ENCODE peak calls at places on chromosomes 2 and 18, in seven cellular contexts. A is GM12878, K is K562, O is H1, J is HepG2, U is HCT116, S is SK-N-SH. L is an unnamed sample.

GRCh38 chr18:26925313-26925712 is 59.8 kb upstream of the AQP4 start:
- DNase-seq in S (peak), J (no peak), O (no peak), U (no peak), A (no peak), K (no peak), L (no peak)

GRCh38 chr2:128734521-128735295 is 416.0 kb upstream of the HS6ST1 start:
- DNase-seq in J (no peak), S (peak), O (peak), U (no peak), A (no peak), K (no peak), L (no peak)

GRCh38 chr2:218027426-218028188 is 24.8 kb upstream of the TNS1 start:
- DNase-seq in S (no peak), O (peak), J (no peak), K (no peak), A (no peak), U (no peak), L (no peak)

GRCh38 chr2:219228026-219228744 is 1.3 kb downstream of the ATG9A start:
- DNase-seq in O (no peak), A (no peak), K (peak), S (no peak), U (no peak), J (no peak), L (no peak)

GRCh38 chr18:29361843-29362242 is 1184.9 kb upstream of the CDH2 start:
- DNase-seq in S (no peak), O (peak), J (no peak), K (no peak), A (no peak), U (no peak), L (peak)

GRCh38 chr2:113692698-113693428 is 63.6 kb downstream of the SLC35F5 start:
- DNase-seq in K (no peak), J (no peak), S (no peak), O (no peak), U (no peak), A (peak), L (no peak)

GRCh38 chr18:50277935-50278334 is 3.4 kb downstream of the MBD1 start:
- DNase-seq in S (no peak), U (no peak), J (no peak), O (no peak), K (no peak), A (no peak), L (no peak)

GRCh38 chr2:46294185-46294836 is 2.9 kb upstream of the EPAS1 start:
- DNase-seq in O (peak), A (no peak), S (peak), J (no peak), K (peak), U (no peak), L (no peak)

GRCh38 chr18:4455113-4455811 is at the start of gene DLGAP1:
- DNase-seq in O (no peak), A (no peak), S (peak), J (peak), K (no peak), U (no peak), L (peak)

GRCh38 chr2:212392048-212392447 is 146.6 kb downstream of the ERBB4 start:
- DNase-seq in S (no peak), A (no peak), U (no peak), K (no peak), O (no peak), J (no peak), L (no peak)

GRCh38 chr2:32772623-32773221 is 144.9 kb downstream of the TTC27 start:
- DNase-seq in K (peak), J (peak), U (peak), O (peak), A (no peak), S (peak), L (peak)

GRCh38 chr2:174376967-174377366 is 18.6 kb upstream of the SCRN3 start:
- DNase-seq in S (no peak), U (no peak), A (no peak), O (no peak), J (no peak), K (peak), L (no peak)

GRCh38 chr2:6356127-6356761 is 509.5 kb downstream of the CMPK2 start:
- DNase-seq in A (no peak), O (no peak), S (no peak), K (no peak), U (no peak), J (no peak), L (no peak)
- TF ChIP-seq JUND in A (no peak), O (no peak), S (no peak), K (no peak), U (no peak), J (no peak), L (no peak)

GRCh38 chr2:73937103-73937885 is 10.6 kb downstream of the DGUOK start:
- DNase-seq in K (peak), O (no peak), A (no peak), S (no peak), J (no peak), U (no peak), L (no peak)

GRCh38 chr2:73935641-73936040 is 9.0 kb downstream of the DGUOK start:
- DNase-seq in S (no peak), U (no peak), J (no peak), O (no peak), A (no peak), K (no peak), L (no peak)

GRCh38 chr2:73930386-73930785 is 3.7 kb downstream of the DGUOK start:
- DNase-seq in S (no peak), O (no peak), A (no peak), K (no peak), J (no peak), U (no peak), L (no peak)

GRCh38 chr2:73931531-73932500 is 5.1 kb downstream of the DGUOK start:
- DNase-seq in A (no peak), S (no peak), O (no peak), K (no peak), U (no peak), J (no peak), L (no peak)

GRCh38 chr2:73933194-73933593 is 6.5 kb downstream of the DGUOK start:
- DNase-seq in S (no peak), K (no peak), O (no peak), A (no peak), J (no peak), U (no peak), L (no peak)
- TF ChIP-seq JUND in S (no peak), K (no peak), O (no peak), A (no peak), J (no peak), U (no peak), L (no peak)

DNA sequence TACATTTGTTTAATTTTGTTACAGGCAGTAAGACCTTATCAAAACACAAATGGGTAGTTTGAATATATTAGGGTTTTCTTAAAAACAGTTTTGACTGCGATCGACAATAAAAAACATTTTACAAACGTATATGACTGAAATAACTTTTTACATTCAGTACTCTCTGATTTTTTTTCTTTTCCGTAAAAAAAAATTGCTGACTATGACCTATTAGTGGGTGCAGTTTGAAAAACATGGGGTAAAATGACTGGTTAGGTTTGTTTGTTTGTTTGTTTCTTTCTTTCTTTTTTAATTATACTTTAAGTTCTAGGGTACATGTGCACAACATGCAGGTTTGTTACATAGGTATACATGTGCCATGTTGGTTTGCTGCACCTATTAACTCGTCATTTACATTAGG is 36.9 kb downstream of the EPC2 start:
- DNase-seq in O (no peak), K (no peak), U (no peak), A (no peak), S (no peak), J (no peak), L (no peak)
- TF ChIP-seq JUND in O (no peak), K (no peak), U (no peak), A (no peak), S (no peak), J (no peak), L (no peak)

DNA sequence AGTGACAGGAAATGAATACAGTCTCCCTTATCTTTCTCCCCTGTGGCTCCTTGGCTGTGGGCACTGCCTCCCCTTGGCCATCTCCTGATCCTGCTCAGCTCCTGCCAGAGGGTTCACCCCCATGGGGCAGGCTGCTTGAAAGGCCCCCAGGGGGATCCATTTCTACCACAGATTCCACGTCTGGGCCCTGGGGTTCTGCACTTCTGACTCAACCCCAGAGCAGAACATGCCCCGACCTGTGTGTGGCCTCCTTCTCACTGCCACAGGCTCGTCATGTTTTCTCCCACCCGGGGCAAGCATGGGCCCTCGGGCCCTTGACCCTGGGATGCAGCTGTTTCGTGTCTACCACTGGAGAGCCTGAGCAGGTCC is 122.2 kb downstream of the ACKR3 start:
- DNase-seq in J (no peak), O (no peak), K (no peak), U (no peak), A (no peak), S (no peak), L (no peak)
- TF ChIP-seq JUND in J (no peak), O (no peak), K (no peak), U (no peak), A (no peak), S (no peak), L (no peak)

GRCh38 chr2:84914334-84914733 is 8.9 kb downstream of the TMSB10 start:
- DNase-seq in O (no peak), J (no peak), A (no peak), K (no peak), U (no peak), S (no peak), L (no peak)
- TF ChIP-seq JUND in O (no peak), J (no peak), A (no peak), K (no peak), U (no peak), S (no peak), L (no peak)

GRCh38 chr2:166802475-166802874 is 85.8 kb upstream of the XIRP2 start:
- DNase-seq in U (no peak), S (no peak), J (no peak), K (no peak), A (no peak), O (no peak), L (no peak)
- TF ChIP-seq JUND in U (no peak), S (no peak), J (no peak), K (no peak), A (no peak), O (no peak), L (no peak)

GRCh38 chr2:29367986-29368677 is 252.9 kb downstream of the CLIP4 start:
- DNase-seq in S (no peak), O (no peak), K (no peak), U (no peak), J (no peak), A (no peak), L (no peak)
- TF ChIP-seq JUND in S (no peak), O (no peak), K (no peak), U (no peak), J (no peak), A (no peak), L (no peak)

GRCh38 chr2:238908960-238909951 is 61.4 kb downstream of the TWIST2 start:
- DNase-seq in U (no peak), O (no peak), J (no peak), S (no peak), K (no peak), A (no peak), L (peak)
- TF ChIP-seq JUND in U (no peak), O (no peak), J (no peak), S (no peak), K (no peak), A (no peak), L (no peak)

DNA sequence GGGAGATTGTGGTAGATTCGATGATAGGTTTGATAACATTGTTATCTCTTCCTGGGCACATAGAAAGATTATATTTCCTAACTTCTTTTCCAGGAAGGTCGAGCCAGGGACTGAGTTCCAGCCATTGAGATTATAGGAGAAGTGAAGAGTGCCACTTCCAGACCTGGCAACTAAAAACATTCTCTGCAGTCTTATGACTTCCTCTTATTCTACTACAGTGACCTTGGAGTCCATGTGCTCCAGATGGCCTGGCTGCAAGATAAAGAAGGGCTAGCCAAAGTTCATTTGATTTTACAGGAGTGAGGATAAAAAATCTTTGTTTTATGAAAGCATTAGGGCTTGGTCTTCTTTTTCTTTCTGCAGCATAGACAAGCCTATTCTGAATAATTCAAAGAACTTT is 363.0 kb downstream of the FSIP2 start:
- DNase-seq in U (no peak), K (no peak), J (no peak), O (no peak), S (no peak), A (no peak), L (no peak)
- TF ChIP-seq JUND in U (no peak), K (no peak), J (no peak), O (no peak), S (no peak), A (no peak), L (no peak)

L was measured in T47D.